ENCODE peak calls at places on chromosomes 16 and 17, in five cellular contexts. One of them, this sample, is unnamed. For H3K4me1, the result is how much of the 10 kb centered on the place peaks cover.

GRCh38 chr16:66007717-66008116 is 358.8 kb upstream of the CDH5 start:
- DNase-seq in mesenchymal stem cell: peak
- DNase-seq in heart right ventricle: no peak
- DNase-seq in thoracic aorta: no peak
- DNase-seq in HCT116: no peak
- DNase-seq in this sample: no peak

GRCh38 chr16:2795714-2796143 is 2.5 kb upstream of the PRSS41 start:
- DNase-seq in mesenchymal stem cell: no peak
- DNase-seq in heart right ventricle: no peak
- DNase-seq in thoracic aorta: no peak
- DNase-seq in HCT116: no peak
- DNase-seq in this sample: no peak

GRCh38 chr16:83974475-83974874 is 6.4 kb downstream of the NECAB2 start:
- DNase-seq in mesenchymal stem cell: no peak
- DNase-seq in heart right ventricle: no peak
- DNase-seq in thoracic aorta: no peak
- DNase-seq in HCT116: no peak
- DNase-seq in this sample: no peak

GRCh38 chr16:67708368-67708771 is 10.7 kb downstream of the GFOD2 start:
- DNase-seq in mesenchymal stem cell: no peak
- DNase-seq in heart right ventricle: no peak
- DNase-seq in thoracic aorta: no peak
- DNase-seq in HCT116: no peak
- DNase-seq in this sample: no peak

GRCh38 chr17:57784226-57784895 is 39.3 kb upstream of the CCDC182 start:
- DNase-seq in mesenchymal stem cell: no peak
- DNase-seq in heart right ventricle: no peak
- DNase-seq in thoracic aorta: no peak
- DNase-seq in HCT116: no peak
- DNase-seq in this sample: no peak

GRCh38 chr16:78283668-78284251 is 184.3 kb downstream of the WWOX start:
- DNase-seq in mesenchymal stem cell: no peak
- DNase-seq in heart right ventricle: no peak
- DNase-seq in thoracic aorta: no peak
- DNase-seq in HCT116: no peak
- DNase-seq in this sample: no peak

GRCh38 chr17:40910441-40910841 is 25.4 kb upstream of the KRT20 start:
- DNase-seq in mesenchymal stem cell: peak
- DNase-seq in heart right ventricle: no peak
- DNase-seq in thoracic aorta: no peak
- DNase-seq in HCT116: no peak
- DNase-seq in this sample: no peak

GRCh38 chr17:72935984-72936383 is 156.5 kb downstream of the SLC39A11 start:
- DNase-seq in mesenchymal stem cell: no peak
- DNase-seq in heart right ventricle: no peak
- DNase-seq in thoracic aorta: no peak
- DNase-seq in HCT116: no peak
- DNase-seq in this sample: no peak

GRCh38 chr17:74045608-74046007 is 157.9 kb upstream of the RPL38 start:
- DNase-seq in mesenchymal stem cell: no peak
- DNase-seq in heart right ventricle: no peak
- DNase-seq in thoracic aorta: no peak
- DNase-seq in HCT116: no peak
- DNase-seq in this sample: no peak

GRCh38 chr17:74960739-74961342 is 11.7 kb downstream of the HID1 start:
- DNase-seq in mesenchymal stem cell: peak
- DNase-seq in heart right ventricle: no peak
- DNase-seq in thoracic aorta: no peak
- DNase-seq in HCT116: peak
- DNase-seq in this sample: no peak

GRCh38 chr16:84247844-84248243 is 8.0 kb upstream of the KCNG4 start:
- DNase-seq in mesenchymal stem cell: no peak
- DNase-seq in heart right ventricle: no peak
- DNase-seq in thoracic aorta: no peak
- DNase-seq in HCT116: no peak
- DNase-seq in this sample: no peak

GRCh38 chr16:74999683-75000480 is 1.1 kb downstream of the ZNRF1 start:
- DNase-seq in mesenchymal stem cell: peak
- DNase-seq in heart right ventricle: peak
- DNase-seq in thoracic aorta: no peak
- DNase-seq in HCT116: no peak
- DNase-seq in this sample: peak

GRCh38 chr17:75683467-75684041 is 16.4 kb downstream of the SAP30BP start:
- DNase-seq in mesenchymal stem cell: peak
- DNase-seq in heart right ventricle: no peak
- DNase-seq in thoracic aorta: no peak
- DNase-seq in HCT116: peak
- DNase-seq in this sample: no peak

GRCh38 chr16:2224183-2224486 is 744 bp downstream of the E4F1 start:
- DNase-seq in mesenchymal stem cell: no peak
- DNase-seq in heart right ventricle: no peak
- DNase-seq in thoracic aorta: no peak
- DNase-seq in HCT116: no peak
- DNase-seq in this sample: peak

GRCh38 chr17:75830168-75831031 is 13.8 kb downstream of the UNC13D start:
- DNase-seq in mesenchymal stem cell: no peak
- DNase-seq in heart right ventricle: no peak
- DNase-seq in thoracic aorta: no peak
- DNase-seq in HCT116: no peak
- DNase-seq in this sample: no peak

GRCh38 chr16:79372504-79373184 is 227.9 kb downstream of the MAF start:
- DNase-seq in mesenchymal stem cell: peak
- DNase-seq in heart right ventricle: no peak
- DNase-seq in thoracic aorta: no peak
- DNase-seq in HCT116: no peak
- DNase-seq in this sample: no peak

GRCh38 chr16:2838928-2839327 is 8.8 kb downstream of the ZG16B start:
- DNase-seq in mesenchymal stem cell: peak
- DNase-seq in heart right ventricle: peak
- DNase-seq in thoracic aorta: no peak
- DNase-seq in HCT116: no peak
- DNase-seq in this sample: peak

GRCh38 chr16:54140057-54140787 is 146.4 kb downstream of the IRX3 start:
- DNase-seq in mesenchymal stem cell: peak
- DNase-seq in heart right ventricle: no peak
- DNase-seq in thoracic aorta: no peak
- DNase-seq in HCT116: no peak
- DNase-seq in this sample: no peak

GRCh38 chr17:64005734-64006167 is 7.6 kb downstream of the PRR29 start:
- DNase-seq in mesenchymal stem cell: no peak
- DNase-seq in heart right ventricle: no peak
- DNase-seq in thoracic aorta: no peak
- DNase-seq in HCT116: no peak
- DNase-seq in this sample: peak

GRCh38 chr16:70685938-70686375 is at the start of gene MTSS2:
- DNase-seq in mesenchymal stem cell: peak
- DNase-seq in heart right ventricle: peak
- DNase-seq in thoracic aorta: peak
- DNase-seq in HCT116: peak
- DNase-seq in this sample: peak

GRCh38 chr17:79024901-79025737 is 1.1 kb downstream of the C1QTNF1 start:
- DNase-seq in mesenchymal stem cell: peak
- DNase-seq in heart right ventricle: peak
- DNase-seq in thoracic aorta: no peak
- DNase-seq in HCT116: no peak
- DNase-seq in this sample: no peak

GRCh38 chr16:502179-502943 is 25.2 kb upstream of the CAPN15 start:
- DNase-seq in mesenchymal stem cell: no peak
- DNase-seq in heart right ventricle: no peak
- DNase-seq in thoracic aorta: no peak
- DNase-seq in HCT116: no peak
- DNase-seq in this sample: no peak

GRCh38 chr16:19840524-19841110 is 44.0 kb downstream of the GPRC5B start:
- DNase-seq in mesenchymal stem cell: no peak
- DNase-seq in heart right ventricle: peak
- DNase-seq in thoracic aorta: no peak
- DNase-seq in HCT116: no peak
- DNase-seq in this sample: no peak

GRCh38 chr17:75681289-75681688 is 14.2 kb downstream of the SAP30BP start:
- DNase-seq in mesenchymal stem cell: peak
- DNase-seq in heart right ventricle: no peak
- DNase-seq in thoracic aorta: no peak
- DNase-seq in HCT116: no peak
- DNase-seq in this sample: no peak

GRCh38 chr17:82294086-82294773 is 20.7 kb upstream of the CSNK1D start:
- DNase-seq in mesenchymal stem cell: peak
- DNase-seq in heart right ventricle: no peak
- DNase-seq in thoracic aorta: no peak
- DNase-seq in HCT116: no peak
- DNase-seq in this sample: peak

GRCh38 chr17:4734857-4735475 is 3.7 kb downstream of the MED11 start:
- DNase-seq in mesenchymal stem cell: no peak
- DNase-seq in heart right ventricle: no peak
- DNase-seq in thoracic aorta: no peak
- DNase-seq in HCT116: no peak
- DNase-seq in this sample: no peak
- H3K4me1 ChIP-seq in mesenchymal stem cell: under half
- H3K4me1 ChIP-seq in heart right ventricle: under half
- H3K4me1 ChIP-seq in thoracic aorta: under half
- H3K4me1 ChIP-seq in HCT116: under half
- H3K4me1 ChIP-seq in this sample: under half

GRCh38 chr17:38355256-38355655 is 3.6 kb downstream of the SOCS7 start:
- DNase-seq in mesenchymal stem cell: no peak
- DNase-seq in heart right ventricle: no peak
- DNase-seq in thoracic aorta: no peak
- DNase-seq in HCT116: no peak
- DNase-seq in this sample: no peak

GRCh38 chr17:38353084-38353604 is 1.5 kb downstream of the SOCS7 start:
- DNase-seq in mesenchymal stem cell: no peak
- DNase-seq in heart right ventricle: no peak
- DNase-seq in thoracic aorta: no peak
- DNase-seq in HCT116: no peak
- DNase-seq in this sample: no peak

GRCh38 chr17:38352245-38353083 is 820 bp downstream of the SOCS7 start:
- DNase-seq in mesenchymal stem cell: peak
- DNase-seq in heart right ventricle: peak
- DNase-seq in thoracic aorta: no peak
- DNase-seq in HCT116: no peak
- DNase-seq in this sample: peak

GRCh38 chr17:38354466-38354865 is 2.8 kb downstream of the SOCS7 start:
- DNase-seq in mesenchymal stem cell: no peak
- DNase-seq in heart right ventricle: no peak
- DNase-seq in thoracic aorta: no peak
- DNase-seq in HCT116: no peak
- DNase-seq in this sample: no peak

GRCh38 chr17:38353668-38354067 is 2.0 kb downstream of the SOCS7 start:
- DNase-seq in mesenchymal stem cell: no peak
- DNase-seq in heart right ventricle: no peak
- DNase-seq in thoracic aorta: no peak
- DNase-seq in HCT116: no peak
- DNase-seq in this sample: no peak
- H3K4me1 ChIP-seq in mesenchymal stem cell: under half
- H3K4me1 ChIP-seq in heart right ventricle: under half
- H3K4me1 ChIP-seq in thoracic aorta: under half
- H3K4me1 ChIP-seq in HCT116: under half
- H3K4me1 ChIP-seq in this sample: under half

DNA sequence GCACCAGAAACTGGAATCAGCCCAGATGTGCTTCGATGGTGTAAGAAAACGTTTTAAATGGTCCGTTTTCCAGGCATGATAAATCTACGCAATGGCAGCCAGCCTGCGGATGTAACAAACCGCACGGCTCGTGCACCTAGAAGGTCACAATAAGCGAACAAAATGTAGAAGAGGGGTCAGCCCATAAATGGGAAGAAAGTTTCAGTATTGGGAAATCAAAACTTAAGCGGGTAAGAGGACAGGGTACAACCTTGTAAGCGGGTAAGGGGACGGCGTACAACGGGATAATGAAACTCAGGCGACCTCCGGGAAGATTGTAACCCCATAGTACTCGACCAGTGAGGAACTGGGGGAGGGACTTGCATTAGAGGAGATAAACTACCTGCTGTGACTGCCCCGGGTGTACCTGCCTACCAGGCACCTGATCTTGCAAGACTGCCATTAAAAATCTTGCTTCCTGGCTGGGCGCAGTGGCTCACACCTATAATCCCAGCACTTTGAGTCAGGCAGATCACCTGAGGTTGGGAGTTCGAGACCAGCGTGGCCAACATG is 66.6 kb downstream of the ANKRD11 start:
- DNase-seq in mesenchymal stem cell: no peak
- DNase-seq in heart right ventricle: no peak
- DNase-seq in thoracic aorta: no peak
- DNase-seq in HCT116: no peak
- DNase-seq in this sample: no peak
- H3K4me1 ChIP-seq in mesenchymal stem cell: under half
- H3K4me1 ChIP-seq in heart right ventricle: under half
- H3K4me1 ChIP-seq in thoracic aorta: under half
- H3K4me1 ChIP-seq in HCT116: under half
- H3K4me1 ChIP-seq in this sample: under half

DNA sequence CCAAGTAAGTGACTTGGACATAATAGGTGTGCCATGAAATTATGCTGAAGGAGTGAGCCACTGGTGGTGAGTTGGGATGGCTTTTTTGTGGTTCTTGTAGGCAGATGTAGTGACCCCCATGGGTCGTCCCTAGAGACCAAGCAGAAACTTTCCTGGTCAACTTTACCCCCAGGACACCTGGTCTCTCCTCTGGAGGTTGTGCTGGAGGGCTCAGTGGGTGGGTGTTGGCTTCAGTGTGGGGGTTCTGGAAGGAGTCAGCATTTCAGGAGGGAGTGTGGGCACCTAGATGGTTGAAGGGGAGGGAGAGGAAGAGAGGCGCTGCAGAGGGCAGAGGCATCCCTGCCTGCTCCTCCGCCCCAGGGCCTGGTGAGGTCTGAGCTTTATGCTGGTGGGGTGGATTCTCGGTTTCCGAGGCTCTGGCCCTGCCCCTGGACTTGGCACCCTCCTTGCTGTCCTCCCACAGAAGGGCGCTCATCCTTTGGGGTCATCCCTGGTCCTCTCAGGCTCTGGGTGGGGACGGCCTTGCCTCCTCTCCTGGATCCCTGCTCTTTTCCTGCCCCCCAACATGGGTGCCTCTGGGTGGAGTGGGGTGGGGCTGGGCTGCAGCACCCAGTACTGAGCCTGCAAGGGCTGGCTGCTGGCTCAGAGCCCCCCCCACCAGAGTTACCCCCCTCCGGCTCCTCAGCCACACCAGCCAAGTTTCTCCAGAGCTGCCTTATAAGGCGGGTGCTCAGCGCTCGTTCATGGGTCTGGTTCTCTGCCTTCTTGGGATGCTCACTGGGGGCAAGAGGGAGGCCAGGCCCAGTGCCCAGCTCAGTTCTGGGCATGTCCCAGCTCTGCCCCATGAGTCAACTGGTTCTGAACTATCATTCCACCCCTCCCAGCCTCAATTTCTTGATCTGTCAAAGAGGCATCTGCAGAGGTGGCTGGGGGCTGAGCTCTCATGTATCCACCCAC is 266.8 kb downstream of the SEC14L1 start:
- DNase-seq in mesenchymal stem cell: no peak
- DNase-seq in heart right ventricle: no peak
- DNase-seq in thoracic aorta: no peak
- DNase-seq in HCT116: no peak
- DNase-seq in this sample: no peak
- H3K4me1 ChIP-seq in mesenchymal stem cell: half or more
- H3K4me1 ChIP-seq in heart right ventricle: half or more
- H3K4me1 ChIP-seq in thoracic aorta: half or more
- H3K4me1 ChIP-seq in HCT116: under half
- H3K4me1 ChIP-seq in this sample: under half

GRCh38 chr16:11609474-11610120 is 22.9 kb upstream of the LITAF start:
- DNase-seq in mesenchymal stem cell: peak
- DNase-seq in heart right ventricle: no peak
- DNase-seq in thoracic aorta: no peak
- DNase-seq in HCT116: no peak
- DNase-seq in this sample: no peak
- H3K4me1 ChIP-seq in mesenchymal stem cell: under half
- H3K4me1 ChIP-seq in heart right ventricle: under half
- H3K4me1 ChIP-seq in thoracic aorta: under half
- H3K4me1 ChIP-seq in HCT116: under half
- H3K4me1 ChIP-seq in this sample: under half

This sample was measured in endothelial cell of umbilical vein.